ENCODE peak calls at places on chromosomes 4 and X, in nine cellular contexts. P is fibroblast of lung; S is astrocyte of the spinal cord; K is astrocyte of the cerebellum; N is suprapubic skin; Z is fibroblast of mammary gland; L is heart right ventricle; G is CD8-positive, alpha-beta T cell; F is aorta. X is an unnamed sample.

GRCh38 chrX:103215768-103216085 is 819 bp downstream of the BEX4 start:
- DNase-seq in F (no peak), N (no peak), K (no peak), P (no peak), G (no peak), Z (no peak), L (no peak), S (peak; percentile 12), X (no peak)

GRCh38 chrX:19912-20571 is 261.1 kb upstream of the PLCXD1 start:
- DNase-seq in P (no peak), L (no peak), Z (no peak), F (no peak), K (no peak), S (peak; percentile 1), N (peak; percentile 58), G (peak; percentile 49), X (no peak)

GRCh38 chrX:155768036-155768769 is 112.9 kb upstream of the VAMP7 start:
- DNase-seq in L (no peak), S (peak; percentile 35), G (no peak), K (no peak), Z (peak; percentile 69), F (no peak), P (peak; percentile 15), N (no peak), X (no peak)

GRCh38 chrX:2875136-2875481 is 46.4 kb downstream of the GYG2 start:
- DNase-seq in N (no peak), Z (no peak), K (no peak), G (no peak), L (no peak), S (no peak), F (no peak), P (no peak), X (no peak)

GRCh38 chr4:103478210-103478609 is 241.6 kb downstream of the TACR3 start:
- DNase-seq in N (no peak), S (no peak), L (no peak), K (no peak), Z (no peak), G (no peak), F (no peak), P (no peak), X (no peak)

GRCh38 chr4:184850431-184851199 is 24.8 kb upstream of the ACSL1 start:
- DNase-seq in N (no peak), K (no peak), F (peak; percentile 59), S (no peak), L (no peak), P (no peak), G (no peak), Z (no peak), X (no peak)

GRCh38 chr4:102338405-102338804 is 6.9 kb downstream of the SLC39A8 start:
- DNase-seq in L (no peak), P (peak; percentile 17), Z (peak; percentile 34), S (no peak), F (no peak), G (no peak), N (no peak), K (no peak), X (no peak)

GRCh38 chr4:110155632-110156031 is 42.8 kb downstream of the ELOVL6 start:
- DNase-seq in S (peak; percentile 20), G (no peak), L (no peak), F (no peak), K (no peak), N (no peak), P (peak; percentile 36), Z (peak; percentile 62), X (no peak)

GRCh38 chr4:16100833-16101232 is 17.0 kb upstream of the PROM1 start:
- DNase-seq in G (no peak), S (no peak), L (no peak), F (no peak), Z (no peak), K (no peak), P (no peak), N (no peak), X (no peak)

GRCh38 chrX:68579810-68580209 is 67.7 kb upstream of the STARD8 start:
- DNase-seq in S (no peak), L (no peak), K (no peak), Z (no peak), P (no peak), N (no peak), F (no peak), G (no peak), X (no peak)

GRCh38 chr4:83381173-83381572 is 46.5 kb upstream of the HPSE start:
- DNase-seq in G (no peak), P (no peak), L (no peak), Z (no peak), S (no peak), K (no peak), N (no peak), F (no peak), X (no peak)

GRCh38 chr4:113145519-113146291 is 96.3 kb downstream of the ANK2 start:
- DNase-seq in F (no peak), S (no peak), K (no peak), P (no peak), Z (no peak), L (no peak), N (no peak), G (no peak), X (peak; percentile 51)

GRCh38 chr4:184328022-184328736 is 110.5 kb upstream of the ENPP6 start:
- DNase-seq in K (no peak), S (no peak), F (no peak), L (no peak), G (peak; percentile 23), N (no peak), P (no peak), Z (no peak), X (no peak)

GRCh38 chr4:137532869-137533236 is 559 bp upstream of the PCDH18 start:
- DNase-seq in F (no peak), N (no peak), K (no peak), L (no peak), Z (no peak), S (peak; percentile 62), G (no peak), P (peak; percentile 35), X (no peak)

GRCh38 chr4:184475096-184475461 is 729 bp upstream of the IRF2 start:
- DNase-seq in P (peak; percentile 42), F (peak; percentile 67), L (peak; percentile 30), N (peak; percentile 86), S (no peak), K (no peak), Z (peak; percentile 65), G (no peak), X (peak; percentile 78)

GRCh38 chr4:8727131-8727530 is 134.6 kb downstream of the CPZ start:
- DNase-seq in G (peak; percentile 19), F (no peak), S (no peak), N (peak; percentile 37), L (no peak), K (no peak), Z (no peak), P (no peak), X (no peak)

GRCh38 chrX:497201-497710 is 110.5 kb upstream of the PPP2R3B start:
- DNase-seq in Z (no peak), P (no peak), S (no peak), L (no peak), N (no peak), K (no peak), G (no peak), F (no peak), X (no peak)

GRCh38 chr4:156594619-156595018 is 377.0 kb downstream of the PDGFC start:
- DNase-seq in G (no peak), K (no peak), N (peak; percentile 65), S (no peak), P (peak; percentile 49), F (peak; percentile 84), L (peak; percentile 35), Z (no peak), X (peak; percentile 76)

GRCh38 chr4:38868055-38868965 is 704 bp downstream of the FAM114A1 start:
- DNase-seq in Z (peak; percentile 45), S (no peak), N (peak; percentile 81), F (peak; percentile 75), K (no peak), G (no peak), P (peak; percentile 43), L (peak; percentile 57), X (peak; percentile 85)
- H3K4me3 ChIP-seq in Z (peak overlapping the region; percentile 83), S (peak overlapping the region; percentile 95), N (peak overlapping the region; percentile 61), F (peak overlapping the region; percentile 96), K (peak overlapping the region; percentile 95), G (no peak overlapping the region), P (peak overlapping the region; percentile 75), L (peak overlapping the region; percentile 79), X (peak overlapping the region; percentile 82)

GRCh38 chrX:47198026-47198686 is 4.5 kb downstream of the UBA1 start:
- DNase-seq in P (peak; percentile 72), L (no peak), K (no peak), G (no peak), Z (no peak), S (peak; percentile 17), F (no peak), N (no peak), X (no peak)
- H3K4me3 ChIP-seq in P (no peak overlapping the region), L (no peak overlapping the region), K (no peak overlapping the region), G (no peak overlapping the region), Z (no peak overlapping the region), S (no peak overlapping the region), F (no peak overlapping the region), N (no peak overlapping the region), X (no peak overlapping the region)

GRCh38 chr4:53802500-53802899 is 211.2 kb upstream of the LNX1 start:
- DNase-seq in Z (no peak), K (no peak), P (no peak), F (no peak), L (no peak), G (no peak), N (no peak), S (no peak), X (no peak)
- H3K4me3 ChIP-seq in Z (no peak overlapping the region), K (no peak overlapping the region), P (no peak overlapping the region), F (no peak overlapping the region), L (no peak overlapping the region), G (no peak overlapping the region), N (no peak overlapping the region), S (no peak overlapping the region), X (no peak overlapping the region)

GRCh38 chrX:154751669-154752271 is 893 bp upstream of the GAB3 start:
- DNase-seq in N (no peak), L (no peak), Z (no peak), F (no peak), P (no peak), K (no peak), G (no peak), S (no peak), X (no peak)
- H3K4me3 ChIP-seq in N (no peak overlapping the region), L (peak overlapping the region; percentile 65), Z (no peak overlapping the region), F (no peak overlapping the region), P (no peak overlapping the region), K (no peak overlapping the region), G (peak overlapping the region; percentile 22), S (no peak overlapping the region), X (no peak overlapping the region)

X was measured in right cardiac atrium.